ENCODE peak calls at places on chromosomes 13 and 19, in five cellular contexts. E is H54, P is WERI-Rb-1, N is T-helper 1 cell, V is COR-L47. K is an unnamed sample.

GRCh38 chr13:94178625-94179244 is 300.7 kb downstream of the DCT start:
- DNase-seq in E (no peak), P (no peak), N (peak; percentile 1), V (no peak), K (peak; percentile 29)

GRCh38 chr13:79682164-79682563 is 201.2 kb downstream of the NDFIP2 start:
- DNase-seq in E (no peak), P (no peak), N (no peak), V (no peak), K (no peak)

GRCh38 chr13:108679989-108680388 is 50.6 kb downstream of the MYO16 start:
- DNase-seq in E (no peak), P (no peak), N (no peak), V (no peak), K (no peak)

GRCh38 chr19:29886535-29886934 is 55.5 kb upstream of the URI1 start:
- DNase-seq in E (no peak), P (no peak), N (peak; percentile 7), V (no peak), K (no peak)

GRCh38 chr13:112959206-112959605 is 9.8 kb upstream of the MCF2L start:
- DNase-seq in E (no peak), P (no peak), N (no peak), V (no peak), K (no peak)

GRCh38 chr13:90105881-90106496 is 1241.5 kb upstream of the MIR17HG start:
- DNase-seq in E (peak; percentile 12), P (no peak), N (no peak), V (no peak), K (no peak)

GRCh38 chr13:113184568-113185440 is 23.7 kb downstream of the PCID2 start:
- DNase-seq in E (no peak), P (no peak), N (peak; percentile 24), V (peak; percentile 34), K (no peak)

GRCh38 chr19:7228935-7229541 is 65.2 kb downstream of the INSR start:
- DNase-seq in E (no peak), P (no peak), N (no peak), V (no peak), K (no peak)

GRCh38 chr13:93375491-93375890 is 148.9 kb downstream of the GPC6 start:
- DNase-seq in E (no peak), P (no peak), N (no peak), V (no peak), K (no peak)

GRCh38 chr19:15788594-15789270 is 1.3 kb downstream of the OR10H5 start:
- DNase-seq in E (no peak), P (no peak), N (no peak), V (no peak), K (no peak)

GRCh38 chr19:22619371-22619770 is 14.8 kb upstream of the ZNF492 start:
- DNase-seq in E (no peak), P (no peak), N (no peak), V (no peak), K (no peak)

GRCh38 chr13:110298566-110299321 is 8.2 kb downstream of the COL4A1 start:
- DNase-seq in E (no peak), P (no peak), N (peak; percentile 34), V (no peak), K (no peak)

GRCh38 chr19:9818175-9818733 is 625 bp downstream of the FBXL12 start:
- DNase-seq in E (no peak), P (no peak), N (no peak), V (no peak), K (no peak)

GRCh38 chr13:113638806-113639205 is 19.2 kb downstream of the ATP4B start:
- DNase-seq in E (no peak), P (no peak), N (no peak), V (no peak), K (no peak)

GRCh38 chr13:40492511-40492910 is 173.9 kb downstream of the FOXO1 start:
- DNase-seq in E (no peak), P (no peak), N (no peak), V (no peak), K (no peak)

GRCh38 chr13:27788271-27788670 is 4.0 kb upstream of the GSX1 start:
- DNase-seq in E (no peak), P (no peak), N (no peak), V (no peak), K (no peak)

GRCh38 chr19:33402421-33403220 is 29.1 kb downstream of the CEBPG start:
- DNase-seq in E (no peak), P (no peak), N (no peak), V (no peak), K (no peak)

GRCh38 chr19:926595-927043 is 784 bp downstream of the ARID3A start:
- DNase-seq in E (no peak), P (no peak), N (peak; percentile 46), V (no peak), K (no peak)

GRCh38 chr19:29772696-29773095 is 39.1 kb upstream of the CCNE1 start:
- DNase-seq in E (no peak), P (no peak), N (no peak), V (no peak), K (no peak)

GRCh38 chr13:106567421-106568224 is at the start of gene ARGLU1:
- DNase-seq in E (peak; percentile 84), P (peak; percentile 98), N (peak; percentile 92), V (peak; percentile 96), K (peak; percentile 80)

GRCh38 chr13:52374873-52375411 is 31.0 kb downstream of the THSD1 start:
- DNase-seq in E (no peak), P (no peak), N (no peak), V (no peak), K (no peak)

GRCh38 chr13:50635504-50635903 is 208.0 kb downstream of the DLEU7 start:
- DNase-seq in E (no peak), P (no peak), N (no peak), V (no peak), K (no peak)

GRCh38 chr13:106566682-106567420 is 1.1 kb downstream of the ARGLU1 start:
- DNase-seq in E (peak; percentile 73), P (peak; percentile 84), N (peak; percentile 56), V (peak; percentile 35), K (peak; percentile 39)

GRCh38 chr13:52847682-52848432 is 583 bp downstream of the PCDH8 start:
- DNase-seq in E (no peak), P (no peak), N (no peak), V (no peak), K (no peak)

GRCh38 chr19:35592226-35592625 is 6.3 kb downstream of the PMIS2 start:
- DNase-seq in E (no peak), P (peak; percentile 29), N (peak; percentile 24), V (peak; percentile 13), K (no peak)

GRCh38 chr19:3138268-3138667 is 2.4 kb downstream of the GNA15 start:
- DNase-seq in E (no peak), P (no peak), N (no peak), V (no peak), K (no peak)

GRCh38 chr13:33069365-33069764 is 53.1 kb downstream of the KL start:
- DNase-seq in E (no peak), P (no peak), N (no peak), V (no peak), K (no peak)

GRCh38 chr19:7013678-7014077 is 7.6 kb downstream of the MBD3L2B start:
- DNase-seq in E (no peak), P (no peak), N (no peak), V (no peak), K (no peak)